ENCODE peak calls at places on chromosomes 12 and 14, in eight cellular contexts. One of them, this sample, is unnamed. For H3K9me3, the result is how much of the 10 kb centered on the place peaks cover.

GRCh38 chr12:63098851-63099250 is 52.1 kb downstream of the AVPR1A start:
- DNase-seq in gastrocnemius medialis: no peak
- DNase-seq in iPS DF 6.9: no peak
- DNase-seq in IMR-90: no peak
- DNase-seq in endodermal cell: no peak
- DNase-seq in cardiac muscle cell: no peak
- DNase-seq in CD8-positive, alpha-beta T cell: no peak
- DNase-seq in Panc1: no peak
- DNase-seq in this sample: no peak

GRCh38 chr12:62435337-62436163 is 31.1 kb upstream of the MON2 start:
- DNase-seq in gastrocnemius medialis: no peak
- DNase-seq in iPS DF 6.9: peak
- DNase-seq in IMR-90: peak
- DNase-seq in endodermal cell: peak
- DNase-seq in cardiac muscle cell: peak
- DNase-seq in CD8-positive, alpha-beta T cell: peak
- DNase-seq in Panc1: peak
- DNase-seq in this sample: peak

GRCh38 chr12:102757154-102757873 is 159.7 kb downstream of the PAH start:
- DNase-seq in gastrocnemius medialis: peak
- DNase-seq in iPS DF 6.9: no peak
- DNase-seq in IMR-90: no peak
- DNase-seq in endodermal cell: no peak
- DNase-seq in cardiac muscle cell: peak
- DNase-seq in CD8-positive, alpha-beta T cell: no peak
- DNase-seq in Panc1: no peak
- DNase-seq in this sample: no peak

GRCh38 chr14:36663404-36664321 is 2.0 kb downstream of the PAX9 start:
- DNase-seq in gastrocnemius medialis: no peak
- DNase-seq in iPS DF 6.9: no peak
- DNase-seq in IMR-90: no peak
- DNase-seq in endodermal cell: peak
- DNase-seq in cardiac muscle cell: no peak
- DNase-seq in CD8-positive, alpha-beta T cell: no peak
- DNase-seq in Panc1: no peak
- DNase-seq in this sample: no peak

GRCh38 chr14:77220246-77221017 is 38.8 kb downstream of the TMEM63C start:
- DNase-seq in gastrocnemius medialis: no peak
- DNase-seq in iPS DF 6.9: no peak
- DNase-seq in IMR-90: no peak
- DNase-seq in endodermal cell: no peak
- DNase-seq in cardiac muscle cell: no peak
- DNase-seq in CD8-positive, alpha-beta T cell: no peak
- DNase-seq in Panc1: no peak
- DNase-seq in this sample: no peak

GRCh38 chr14:56608682-56609081 is 29.1 kb downstream of the TMEM260 start:
- DNase-seq in gastrocnemius medialis: no peak
- DNase-seq in iPS DF 6.9: no peak
- DNase-seq in IMR-90: peak
- DNase-seq in endodermal cell: no peak
- DNase-seq in cardiac muscle cell: no peak
- DNase-seq in CD8-positive, alpha-beta T cell: no peak
- DNase-seq in Panc1: no peak
- DNase-seq in this sample: no peak

GRCh38 chr12:99026332-99027116 is 381.4 kb downstream of the APAF1 start:
- DNase-seq in gastrocnemius medialis: no peak
- DNase-seq in iPS DF 6.9: peak
- DNase-seq in IMR-90: no peak
- DNase-seq in endodermal cell: no peak
- DNase-seq in cardiac muscle cell: no peak
- DNase-seq in CD8-positive, alpha-beta T cell: no peak
- DNase-seq in Panc1: no peak
- DNase-seq in this sample: no peak

GRCh38 chr14:39773387-39773786 is 341.2 kb upstream of the FBXO33 start:
- DNase-seq in gastrocnemius medialis: no peak
- DNase-seq in iPS DF 6.9: no peak
- DNase-seq in IMR-90: no peak
- DNase-seq in endodermal cell: no peak
- DNase-seq in cardiac muscle cell: no peak
- DNase-seq in CD8-positive, alpha-beta T cell: no peak
- DNase-seq in Panc1: no peak
- DNase-seq in this sample: no peak

GRCh38 chr12:95877622-95878021 is 18.9 kb downstream of the SNRPF start:
- DNase-seq in gastrocnemius medialis: no peak
- DNase-seq in iPS DF 6.9: no peak
- DNase-seq in IMR-90: no peak
- DNase-seq in endodermal cell: no peak
- DNase-seq in cardiac muscle cell: no peak
- DNase-seq in CD8-positive, alpha-beta T cell: no peak
- DNase-seq in Panc1: no peak
- DNase-seq in this sample: no peak

GRCh38 chr12:85182699-85183098 is 97.3 kb upstream of the ALX1 start:
- DNase-seq in gastrocnemius medialis: no peak
- DNase-seq in iPS DF 6.9: no peak
- DNase-seq in IMR-90: no peak
- DNase-seq in endodermal cell: no peak
- DNase-seq in cardiac muscle cell: no peak
- DNase-seq in CD8-positive, alpha-beta T cell: no peak
- DNase-seq in Panc1: no peak
- DNase-seq in this sample: no peak

GRCh38 chr14:44701563-44702263 is 194.6 kb upstream of the FSCB start:
- DNase-seq in gastrocnemius medialis: no peak
- DNase-seq in iPS DF 6.9: no peak
- DNase-seq in IMR-90: peak
- DNase-seq in endodermal cell: no peak
- DNase-seq in cardiac muscle cell: peak
- DNase-seq in CD8-positive, alpha-beta T cell: no peak
- DNase-seq in Panc1: no peak
- DNase-seq in this sample: no peak

GRCh38 chr14:86575141-86575540 is 1045.2 kb downstream of the FLRT2 start:
- DNase-seq in gastrocnemius medialis: no peak
- DNase-seq in iPS DF 6.9: no peak
- DNase-seq in IMR-90: peak
- DNase-seq in endodermal cell: no peak
- DNase-seq in cardiac muscle cell: peak
- DNase-seq in CD8-positive, alpha-beta T cell: no peak
- DNase-seq in Panc1: no peak
- DNase-seq in this sample: no peak

GRCh38 chr14:104293851-104294627 is 155.7 kb downstream of the KIF26A start:
- DNase-seq in gastrocnemius medialis: no peak
- DNase-seq in iPS DF 6.9: no peak
- DNase-seq in IMR-90: no peak
- DNase-seq in endodermal cell: peak
- DNase-seq in cardiac muscle cell: no peak
- DNase-seq in CD8-positive, alpha-beta T cell: no peak
- DNase-seq in Panc1: no peak
- DNase-seq in this sample: no peak

GRCh38 chr12:131092911-131093901 is 139.5 kb downstream of the ADGRD1 start:
- DNase-seq in gastrocnemius medialis: no peak
- DNase-seq in iPS DF 6.9: no peak
- DNase-seq in IMR-90: no peak
- DNase-seq in endodermal cell: peak
- DNase-seq in cardiac muscle cell: no peak
- DNase-seq in CD8-positive, alpha-beta T cell: no peak
- DNase-seq in Panc1: no peak
- DNase-seq in this sample: no peak

GRCh38 chr14:89807905-89808304 is 146.6 kb downstream of the EFCAB11 start:
- DNase-seq in gastrocnemius medialis: no peak
- DNase-seq in iPS DF 6.9: no peak
- DNase-seq in IMR-90: no peak
- DNase-seq in endodermal cell: no peak
- DNase-seq in cardiac muscle cell: peak
- DNase-seq in CD8-positive, alpha-beta T cell: no peak
- DNase-seq in Panc1: no peak
- DNase-seq in this sample: no peak

GRCh38 chr12:101127521-101128219 is 82.4 kb downstream of the SLC5A8 start:
- DNase-seq in gastrocnemius medialis: no peak
- DNase-seq in iPS DF 6.9: no peak
- DNase-seq in IMR-90: peak
- DNase-seq in endodermal cell: no peak
- DNase-seq in cardiac muscle cell: peak
- DNase-seq in CD8-positive, alpha-beta T cell: no peak
- DNase-seq in Panc1: no peak
- DNase-seq in this sample: no peak

GRCh38 chr12:27644446-27644845 is 51.8 kb upstream of the REP15 start:
- DNase-seq in gastrocnemius medialis: no peak
- DNase-seq in iPS DF 6.9: no peak
- DNase-seq in IMR-90: peak
- DNase-seq in endodermal cell: no peak
- DNase-seq in cardiac muscle cell: peak
- DNase-seq in CD8-positive, alpha-beta T cell: no peak
- DNase-seq in Panc1: no peak
- DNase-seq in this sample: no peak

GRCh38 chr12:69056743-69057515 is 124.0 kb upstream of the CPM start:
- DNase-seq in gastrocnemius medialis: no peak
- DNase-seq in iPS DF 6.9: no peak
- DNase-seq in IMR-90: peak
- DNase-seq in endodermal cell: no peak
- DNase-seq in cardiac muscle cell: peak
- DNase-seq in CD8-positive, alpha-beta T cell: no peak
- DNase-seq in Panc1: no peak
- DNase-seq in this sample: no peak

DNA sequence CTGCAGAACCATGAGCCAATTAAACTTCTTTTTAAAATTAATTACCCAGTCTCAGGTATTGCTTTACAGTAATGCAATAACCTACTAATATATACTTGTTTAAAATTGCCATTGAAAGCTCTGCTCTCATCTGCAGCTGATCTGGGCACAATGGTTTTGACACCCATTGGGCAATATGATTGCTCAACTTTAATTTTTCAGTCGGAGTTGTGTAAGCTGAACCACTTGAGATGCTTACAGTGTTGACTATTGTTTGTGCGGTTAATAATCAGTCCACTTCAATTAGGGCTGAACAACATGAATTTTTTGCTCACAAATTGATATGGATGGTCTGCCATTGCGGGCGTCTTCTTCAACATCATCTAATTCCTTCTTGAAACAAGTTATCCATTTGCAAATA is 18.0 kb upstream of the OR4K5 start:
- DNase-seq in gastrocnemius medialis: no peak
- DNase-seq in iPS DF 6.9: no peak
- DNase-seq in IMR-90: no peak
- DNase-seq in endodermal cell: no peak
- DNase-seq in cardiac muscle cell: no peak
- DNase-seq in CD8-positive, alpha-beta T cell: no peak
- DNase-seq in Panc1: no peak
- DNase-seq in this sample: no peak
- H3K9me3 ChIP-seq in gastrocnemius medialis: under half
- H3K9me3 ChIP-seq in iPS DF 6.9: under half
- H3K9me3 ChIP-seq in IMR-90: under half
- H3K9me3 ChIP-seq in endodermal cell: half or more
- H3K9me3 ChIP-seq in cardiac muscle cell: under half
- H3K9me3 ChIP-seq in CD8-positive, alpha-beta T cell: under half
- H3K9me3 ChIP-seq in Panc1: under half
- H3K9me3 ChIP-seq in this sample: under half

DNA sequence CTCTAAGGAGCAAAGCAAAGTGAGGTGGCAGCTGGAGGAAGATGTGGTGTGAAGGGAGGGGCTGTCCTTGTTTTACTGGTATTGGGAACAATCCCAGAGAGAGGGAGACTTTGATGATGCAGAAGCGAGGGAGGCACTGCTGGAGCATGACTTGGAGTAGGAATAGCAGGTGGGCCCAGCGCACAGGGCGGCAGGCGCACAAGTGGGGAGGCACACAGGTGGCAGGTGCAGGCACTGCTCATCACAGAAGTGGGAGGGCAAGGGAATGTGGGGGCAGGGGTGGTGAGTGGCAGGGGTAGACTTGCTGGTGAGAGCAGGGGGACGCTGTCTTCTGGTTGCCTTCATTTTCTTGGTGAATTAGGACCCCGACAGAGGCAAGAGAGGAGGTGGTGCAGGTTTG is 11.5 kb upstream of the IFI27 start:
- DNase-seq in gastrocnemius medialis: no peak
- DNase-seq in iPS DF 6.9: no peak
- DNase-seq in IMR-90: no peak
- DNase-seq in endodermal cell: peak
- DNase-seq in cardiac muscle cell: no peak
- DNase-seq in CD8-positive, alpha-beta T cell: no peak
- DNase-seq in Panc1: no peak
- DNase-seq in this sample: no peak
- H3K9me3 ChIP-seq in gastrocnemius medialis: under half
- H3K9me3 ChIP-seq in iPS DF 6.9: under half
- H3K9me3 ChIP-seq in IMR-90: under half
- H3K9me3 ChIP-seq in endodermal cell: under half
- H3K9me3 ChIP-seq in cardiac muscle cell: under half
- H3K9me3 ChIP-seq in CD8-positive, alpha-beta T cell: under half
- H3K9me3 ChIP-seq in Panc1: under half
- H3K9me3 ChIP-seq in this sample: under half

DNA sequence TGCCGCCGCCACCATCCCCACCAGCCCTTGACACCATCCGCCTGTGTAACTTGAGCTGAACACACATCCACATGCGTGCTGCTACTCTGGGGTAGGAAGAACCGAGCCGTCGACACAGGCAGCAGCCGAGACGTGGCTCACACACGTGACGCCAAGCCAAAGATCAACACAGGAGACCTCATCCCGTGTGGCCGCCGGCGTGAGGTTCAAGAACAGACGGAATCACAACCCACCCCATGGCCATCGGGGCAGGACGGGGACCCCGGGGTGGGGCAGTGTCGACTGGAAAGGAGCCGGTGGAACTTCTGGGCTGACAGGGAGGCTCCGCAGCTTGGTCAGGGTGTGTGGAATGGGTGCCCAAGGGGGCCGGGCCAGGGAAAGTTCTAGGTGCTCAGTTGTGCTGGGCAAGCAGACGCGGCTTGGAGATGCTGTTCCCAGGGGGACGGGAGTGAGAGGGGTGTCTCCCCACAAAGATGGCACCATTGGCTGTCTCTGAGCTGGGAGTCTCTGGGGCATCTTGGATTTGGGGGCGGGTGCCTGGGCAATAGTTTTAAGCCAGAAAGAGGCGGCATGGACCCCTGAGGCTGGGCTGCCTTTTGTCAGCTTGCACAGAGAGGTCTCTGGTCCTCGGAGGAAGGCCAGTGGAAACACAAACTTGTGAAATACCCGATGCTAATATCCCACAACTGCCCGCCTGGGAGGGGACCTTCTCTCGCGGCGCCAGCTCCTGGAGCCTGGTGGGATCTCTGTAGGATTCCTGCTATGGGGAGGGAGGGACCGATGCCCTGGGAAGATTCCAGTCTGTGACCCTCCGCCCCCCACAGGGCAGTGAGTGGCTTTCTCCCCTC is 41.8 kb downstream of the GALNT9 start:
- DNase-seq in gastrocnemius medialis: no peak
- DNase-seq in iPS DF 6.9: no peak
- DNase-seq in IMR-90: no peak
- DNase-seq in endodermal cell: no peak
- DNase-seq in cardiac muscle cell: no peak
- DNase-seq in CD8-positive, alpha-beta T cell: no peak
- DNase-seq in Panc1: no peak
- DNase-seq in this sample: no peak
- H3K9me3 ChIP-seq in gastrocnemius medialis: under half
- H3K9me3 ChIP-seq in iPS DF 6.9: under half
- H3K9me3 ChIP-seq in IMR-90: under half
- H3K9me3 ChIP-seq in endodermal cell: under half
- H3K9me3 ChIP-seq in cardiac muscle cell: under half
- H3K9me3 ChIP-seq in CD8-positive, alpha-beta T cell: under half
- H3K9me3 ChIP-seq in Panc1: under half
- H3K9me3 ChIP-seq in this sample: under half

DNA sequence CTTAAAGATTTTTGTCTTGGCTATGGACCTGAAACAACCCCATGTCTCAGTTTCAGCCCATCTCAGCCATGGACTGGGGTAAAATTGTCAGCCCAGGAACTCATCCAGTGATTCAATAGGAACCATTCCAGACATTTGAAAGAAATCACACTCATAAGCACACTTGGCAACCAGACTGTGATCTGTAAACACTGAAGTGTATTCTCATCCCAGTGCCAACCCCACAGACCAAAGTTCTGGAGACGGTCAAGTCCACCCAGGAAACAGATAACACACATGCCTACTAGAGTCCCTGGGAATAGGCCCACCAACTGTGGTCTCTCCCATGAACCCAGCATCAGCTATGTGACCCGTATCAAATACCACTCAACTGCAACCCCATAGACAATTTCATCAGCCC is 804.6 kb downstream of the TRHDE start:
- DNase-seq in gastrocnemius medialis: no peak
- DNase-seq in iPS DF 6.9: no peak
- DNase-seq in IMR-90: no peak
- DNase-seq in endodermal cell: no peak
- DNase-seq in cardiac muscle cell: no peak
- DNase-seq in CD8-positive, alpha-beta T cell: no peak
- DNase-seq in Panc1: no peak
- DNase-seq in this sample: no peak
- H3K9me3 ChIP-seq in gastrocnemius medialis: under half
- H3K9me3 ChIP-seq in iPS DF 6.9: under half
- H3K9me3 ChIP-seq in IMR-90: under half
- H3K9me3 ChIP-seq in endodermal cell: under half
- H3K9me3 ChIP-seq in cardiac muscle cell: under half
- H3K9me3 ChIP-seq in CD8-positive, alpha-beta T cell: under half
- H3K9me3 ChIP-seq in Panc1: under half
- H3K9me3 ChIP-seq in this sample: under half